ENCODE peak calls at places on chromosomes 12 and 14, in eight cellular contexts. One of them, this sample, is unnamed. For H3K4me1, the result is how much of the 10 kb centered on the place peaks cover.

GRCh38 chr12:121804417-121805111 is 755 bp downstream of the SETD1B start:
- DNase-seq in pancreas: no peak
- DNase-seq in right atrium auricular region: no peak
- DNase-seq in GM23248: peak
- DNase-seq in Peyer's patch: peak
- DNase-seq in testis: no peak
- DNase-seq in cardiac muscle cell: peak
- DNase-seq in colonic mucosa: peak
- DNase-seq in this sample: peak

GRCh38 chr12:49091056-49091835 is 3.4 kb downstream of the DHH start:
- DNase-seq in pancreas: no peak
- DNase-seq in right atrium auricular region: no peak
- DNase-seq in GM23248: peak
- DNase-seq in Peyer's patch: no peak
- DNase-seq in testis: no peak
- DNase-seq in cardiac muscle cell: no peak
- DNase-seq in colonic mucosa: no peak
- DNase-seq in this sample: no peak

GRCh38 chr12:47991106-47991550 is 13.1 kb downstream of the COL2A1 start:
- DNase-seq in pancreas: no peak
- DNase-seq in right atrium auricular region: no peak
- DNase-seq in GM23248: no peak
- DNase-seq in Peyer's patch: no peak
- DNase-seq in testis: no peak
- DNase-seq in cardiac muscle cell: no peak
- DNase-seq in colonic mucosa: no peak
- DNase-seq in this sample: no peak

GRCh38 chr12:62304560-62304959 is 44.4 kb downstream of the USP15 start:
- DNase-seq in pancreas: no peak
- DNase-seq in right atrium auricular region: no peak
- DNase-seq in GM23248: no peak
- DNase-seq in Peyer's patch: no peak
- DNase-seq in testis: no peak
- DNase-seq in cardiac muscle cell: no peak
- DNase-seq in colonic mucosa: no peak
- DNase-seq in this sample: no peak

GRCh38 chr12:100927825-100928224 is 133.2 kb downstream of the ANO4 start:
- DNase-seq in pancreas: no peak
- DNase-seq in right atrium auricular region: no peak
- DNase-seq in GM23248: peak
- DNase-seq in Peyer's patch: no peak
- DNase-seq in testis: no peak
- DNase-seq in cardiac muscle cell: no peak
- DNase-seq in colonic mucosa: no peak
- DNase-seq in this sample: no peak

GRCh38 chr14:92513966-92514843 is 624 bp downstream of the RIN3 start:
- DNase-seq in pancreas: no peak
- DNase-seq in right atrium auricular region: no peak
- DNase-seq in GM23248: peak
- DNase-seq in Peyer's patch: no peak
- DNase-seq in testis: peak
- DNase-seq in cardiac muscle cell: peak
- DNase-seq in colonic mucosa: peak
- DNase-seq in this sample: peak

GRCh38 chr12:34403706-34404376 is 381.5 kb downstream of the ALG10 start:
- DNase-seq in pancreas: peak
- DNase-seq in right atrium auricular region: peak
- DNase-seq in GM23248: no peak
- DNase-seq in Peyer's patch: peak
- DNase-seq in testis: peak
- DNase-seq in cardiac muscle cell: no peak
- DNase-seq in colonic mucosa: peak
- DNase-seq in this sample: no peak

GRCh38 chr12:122326597-122326996 is 60.3 kb upstream of the VPS33A start:
- DNase-seq in pancreas: no peak
- DNase-seq in right atrium auricular region: no peak
- DNase-seq in GM23248: no peak
- DNase-seq in Peyer's patch: no peak
- DNase-seq in testis: no peak
- DNase-seq in cardiac muscle cell: peak
- DNase-seq in colonic mucosa: no peak
- DNase-seq in this sample: peak

GRCh38 chr14:50832935-50833607 is 2.1 kb upstream of the NIN start:
- DNase-seq in pancreas: no peak
- DNase-seq in right atrium auricular region: no peak
- DNase-seq in GM23248: no peak
- DNase-seq in Peyer's patch: no peak
- DNase-seq in testis: no peak
- DNase-seq in cardiac muscle cell: no peak
- DNase-seq in colonic mucosa: no peak
- DNase-seq in this sample: no peak

GRCh38 chr14:55052259-55052930 is 948 bp downstream of the MAPK1IP1L start:
- DNase-seq in pancreas: no peak
- DNase-seq in right atrium auricular region: no peak
- DNase-seq in GM23248: peak
- DNase-seq in Peyer's patch: no peak
- DNase-seq in testis: no peak
- DNase-seq in cardiac muscle cell: peak
- DNase-seq in colonic mucosa: no peak
- DNase-seq in this sample: no peak

GRCh38 chr14:55053500-55053899 is 2.1 kb downstream of the MAPK1IP1L start:
- DNase-seq in pancreas: no peak
- DNase-seq in right atrium auricular region: no peak
- DNase-seq in GM23248: no peak
- DNase-seq in Peyer's patch: no peak
- DNase-seq in testis: no peak
- DNase-seq in cardiac muscle cell: no peak
- DNase-seq in colonic mucosa: no peak
- DNase-seq in this sample: no peak

GRCh38 chr14:55054098-55054497 is 2.7 kb downstream of the MAPK1IP1L start:
- DNase-seq in pancreas: no peak
- DNase-seq in right atrium auricular region: no peak
- DNase-seq in GM23248: no peak
- DNase-seq in Peyer's patch: no peak
- DNase-seq in testis: no peak
- DNase-seq in cardiac muscle cell: no peak
- DNase-seq in colonic mucosa: no peak
- DNase-seq in this sample: no peak

GRCh38 chr14:55051426-55052258 is at the start of gene MAPK1IP1L:
- DNase-seq in pancreas: peak
- DNase-seq in right atrium auricular region: peak
- DNase-seq in GM23248: peak
- DNase-seq in Peyer's patch: peak
- DNase-seq in testis: peak
- DNase-seq in cardiac muscle cell: peak
- DNase-seq in colonic mucosa: peak
- DNase-seq in this sample: peak

GRCh38 chr14:55053018-55053417 is 1.6 kb downstream of the MAPK1IP1L start:
- DNase-seq in pancreas: no peak
- DNase-seq in right atrium auricular region: no peak
- DNase-seq in GM23248: no peak
- DNase-seq in Peyer's patch: no peak
- DNase-seq in testis: no peak
- DNase-seq in cardiac muscle cell: no peak
- DNase-seq in colonic mucosa: no peak
- DNase-seq in this sample: no peak
- H3K4me3 ChIP-seq in pancreas: no peak
- H3K4me3 ChIP-seq in right atrium auricular region: no peak
- H3K4me3 ChIP-seq in GM23248: peak
- H3K4me3 ChIP-seq in Peyer's patch: no peak
- H3K4me3 ChIP-seq in testis: no peak
- H3K4me3 ChIP-seq in cardiac muscle cell: peak
- H3K4me3 ChIP-seq in colonic mucosa: peak
- H3K4me3 ChIP-seq in this sample: no peak

GRCh38 chr12:66902020-66902419 is 223.1 kb upstream of the GRIP1 start:
- DNase-seq in pancreas: no peak
- DNase-seq in right atrium auricular region: no peak
- DNase-seq in GM23248: no peak
- DNase-seq in Peyer's patch: no peak
- DNase-seq in testis: no peak
- DNase-seq in cardiac muscle cell: no peak
- DNase-seq in colonic mucosa: no peak
- DNase-seq in this sample: no peak
- H3K4me1 ChIP-seq in pancreas: under half
- H3K4me1 ChIP-seq in right atrium auricular region: under half
- H3K4me1 ChIP-seq in GM23248: under half
- H3K4me1 ChIP-seq in Peyer's patch: under half
- H3K4me1 ChIP-seq in testis: under half
- H3K4me1 ChIP-seq in cardiac muscle cell: under half
- H3K4me1 ChIP-seq in colonic mucosa: under half
- H3K4me1 ChIP-seq in this sample: under half

GRCh38 chr14:23636317-23637211 is at the start of gene DHRS2:
- DNase-seq in pancreas: no peak
- DNase-seq in right atrium auricular region: no peak
- DNase-seq in GM23248: no peak
- DNase-seq in Peyer's patch: no peak
- DNase-seq in testis: no peak
- DNase-seq in cardiac muscle cell: no peak
- DNase-seq in colonic mucosa: no peak
- DNase-seq in this sample: no peak
- H3K4me3 ChIP-seq in pancreas: no peak
- H3K4me3 ChIP-seq in right atrium auricular region: no peak
- H3K4me3 ChIP-seq in GM23248: no peak
- H3K4me3 ChIP-seq in Peyer's patch: no peak
- H3K4me3 ChIP-seq in testis: no peak
- H3K4me3 ChIP-seq in cardiac muscle cell: no peak
- H3K4me3 ChIP-seq in colonic mucosa: no peak
- H3K4me3 ChIP-seq in this sample: no peak

GRCh38 chr14:20498622-20499021 is 6.7 kb upstream of the RNASE10 start:
- DNase-seq in pancreas: no peak
- DNase-seq in right atrium auricular region: no peak
- DNase-seq in GM23248: no peak
- DNase-seq in Peyer's patch: no peak
- DNase-seq in testis: no peak
- DNase-seq in cardiac muscle cell: no peak
- DNase-seq in colonic mucosa: no peak
- DNase-seq in this sample: no peak

GRCh38 chr14:20499108-20499507 is 6.2 kb upstream of the RNASE10 start:
- DNase-seq in pancreas: no peak
- DNase-seq in right atrium auricular region: no peak
- DNase-seq in GM23248: no peak
- DNase-seq in Peyer's patch: no peak
- DNase-seq in testis: no peak
- DNase-seq in cardiac muscle cell: no peak
- DNase-seq in colonic mucosa: no peak
- DNase-seq in this sample: no peak

GRCh38 chr14:20503905-20504304 is 1.4 kb upstream of the RNASE10 start:
- DNase-seq in pancreas: no peak
- DNase-seq in right atrium auricular region: no peak
- DNase-seq in GM23248: no peak
- DNase-seq in Peyer's patch: no peak
- DNase-seq in testis: no peak
- DNase-seq in cardiac muscle cell: no peak
- DNase-seq in colonic mucosa: no peak
- DNase-seq in this sample: no peak

GRCh38 chr14:20501346-20501745 is 4.0 kb upstream of the RNASE10 start:
- DNase-seq in pancreas: no peak
- DNase-seq in right atrium auricular region: no peak
- DNase-seq in GM23248: peak
- DNase-seq in Peyer's patch: no peak
- DNase-seq in testis: no peak
- DNase-seq in cardiac muscle cell: no peak
- DNase-seq in colonic mucosa: no peak
- DNase-seq in this sample: no peak

GRCh38 chr14:20499881-20500280 is 5.5 kb upstream of the RNASE10 start:
- DNase-seq in pancreas: no peak
- DNase-seq in right atrium auricular region: no peak
- DNase-seq in GM23248: no peak
- DNase-seq in Peyer's patch: no peak
- DNase-seq in testis: no peak
- DNase-seq in cardiac muscle cell: no peak
- DNase-seq in colonic mucosa: no peak
- DNase-seq in this sample: no peak
- H3K4me1 ChIP-seq in pancreas: under half
- H3K4me1 ChIP-seq in right atrium auricular region: under half
- H3K4me1 ChIP-seq in GM23248: under half
- H3K4me1 ChIP-seq in Peyer's patch: under half
- H3K4me1 ChIP-seq in testis: under half
- H3K4me1 ChIP-seq in cardiac muscle cell: under half
- H3K4me1 ChIP-seq in colonic mucosa: under half
- H3K4me1 ChIP-seq in this sample: under half

This sample was measured in CD8-positive, alpha-beta memory T cell.